ENCODE peak calls at places on chromosomes 16 and 17, in nine cellular contexts. One of them, this sample, is unnamed.

GRCh38 chr17:3917391-3917931 is 1.2 kb upstream of the P2RX1 start:
- DNase-seq in NCI-H460: no peak
- DNase-seq in T-cell: no peak
- DNase-seq in kidney tubule cell: no peak
- DNase-seq in HuH-7.5: no peak
- DNase-seq in fibroblast of the conjunctiva: no peak
- DNase-seq in naive thymus-derived CD8-positive, alpha-beta T cell: no peak
- DNase-seq in mesothelial cell of epicardium: peak
- DNase-seq in stimulated activated CD4-positive, alpha-beta T cell treated with anti-CD3 and anti-CD28 coated beads, Interleukin-4, amount 100 ng/mL, for 4 hours: no peak
- DNase-seq in this sample: no peak

GRCh38 chr17:35684046-35684802 is 47.2 kb upstream of the RASL10B start:
- DNase-seq in NCI-H460: no peak
- DNase-seq in T-cell: no peak
- DNase-seq in kidney tubule cell: peak
- DNase-seq in HuH-7.5: no peak
- DNase-seq in fibroblast of the conjunctiva: peak
- DNase-seq in naive thymus-derived CD8-positive, alpha-beta T cell: no peak
- DNase-seq in mesothelial cell of epicardium: no peak
- DNase-seq in stimulated activated CD4-positive, alpha-beta T cell treated with anti-CD3 and anti-CD28 coated beads, Interleukin-4, amount 100 ng/mL, for 4 hours: no peak
- DNase-seq in this sample: no peak

GRCh38 chr17:77353684-77354419 is 213.1 kb downstream of the SEC14L1 start:
- DNase-seq in NCI-H460: no peak
- DNase-seq in T-cell: no peak
- DNase-seq in kidney tubule cell: peak
- DNase-seq in HuH-7.5: no peak
- DNase-seq in fibroblast of the conjunctiva: no peak
- DNase-seq in naive thymus-derived CD8-positive, alpha-beta T cell: no peak
- DNase-seq in mesothelial cell of epicardium: no peak
- DNase-seq in stimulated activated CD4-positive, alpha-beta T cell treated with anti-CD3 and anti-CD28 coated beads, Interleukin-4, amount 100 ng/mL, for 4 hours: no peak
- DNase-seq in this sample: no peak

GRCh38 chr16:9092963-9093477 is 1.6 kb downstream of the HAPSTR1 start:
- DNase-seq in NCI-H460: no peak
- DNase-seq in T-cell: peak
- DNase-seq in kidney tubule cell: no peak
- DNase-seq in HuH-7.5: no peak
- DNase-seq in fibroblast of the conjunctiva: no peak
- DNase-seq in naive thymus-derived CD8-positive, alpha-beta T cell: peak
- DNase-seq in mesothelial cell of epicardium: no peak
- DNase-seq in stimulated activated CD4-positive, alpha-beta T cell treated with anti-CD3 and anti-CD28 coated beads, Interleukin-4, amount 100 ng/mL, for 4 hours: peak
- DNase-seq in this sample: no peak

GRCh38 chr17:48539177-48539576 is 5.7 kb downstream of the HOXB2 start:
- DNase-seq in NCI-H460: no peak
- DNase-seq in T-cell: no peak
- DNase-seq in kidney tubule cell: peak
- DNase-seq in HuH-7.5: no peak
- DNase-seq in fibroblast of the conjunctiva: no peak
- DNase-seq in naive thymus-derived CD8-positive, alpha-beta T cell: no peak
- DNase-seq in mesothelial cell of epicardium: no peak
- DNase-seq in stimulated activated CD4-positive, alpha-beta T cell treated with anti-CD3 and anti-CD28 coated beads, Interleukin-4, amount 100 ng/mL, for 4 hours: no peak
- DNase-seq in this sample: no peak

GRCh38 chr16:22685162-22685830 is 128.7 kb upstream of the HS3ST2 start:
- DNase-seq in NCI-H460: no peak
- DNase-seq in T-cell: no peak
- DNase-seq in kidney tubule cell: no peak
- DNase-seq in HuH-7.5: no peak
- DNase-seq in fibroblast of the conjunctiva: no peak
- DNase-seq in naive thymus-derived CD8-positive, alpha-beta T cell: no peak
- DNase-seq in mesothelial cell of epicardium: no peak
- DNase-seq in stimulated activated CD4-positive, alpha-beta T cell treated with anti-CD3 and anti-CD28 coated beads, Interleukin-4, amount 100 ng/mL, for 4 hours: no peak
- DNase-seq in this sample: no peak

GRCh38 chr16:85041184-85041928 is 13.8 kb downstream of the KIAA0513 start:
- DNase-seq in NCI-H460: no peak
- DNase-seq in T-cell: no peak
- DNase-seq in kidney tubule cell: no peak
- DNase-seq in HuH-7.5: no peak
- DNase-seq in fibroblast of the conjunctiva: no peak
- DNase-seq in naive thymus-derived CD8-positive, alpha-beta T cell: no peak
- DNase-seq in mesothelial cell of epicardium: no peak
- DNase-seq in stimulated activated CD4-positive, alpha-beta T cell treated with anti-CD3 and anti-CD28 coated beads, Interleukin-4, amount 100 ng/mL, for 4 hours: no peak
- DNase-seq in this sample: no peak

GRCh38 chr16:66904846-66905632 is 13.6 kb downstream of the CDH16 start:
- DNase-seq in NCI-H460: no peak
- DNase-seq in T-cell: no peak
- DNase-seq in kidney tubule cell: no peak
- DNase-seq in HuH-7.5: peak
- DNase-seq in fibroblast of the conjunctiva: no peak
- DNase-seq in naive thymus-derived CD8-positive, alpha-beta T cell: no peak
- DNase-seq in mesothelial cell of epicardium: no peak
- DNase-seq in stimulated activated CD4-positive, alpha-beta T cell treated with anti-CD3 and anti-CD28 coated beads, Interleukin-4, amount 100 ng/mL, for 4 hours: no peak
- DNase-seq in this sample: no peak

GRCh38 chr17:76497979-76498885 is 3.0 kb downstream of the RHBDF2 start:
- DNase-seq in NCI-H460: peak
- DNase-seq in T-cell: no peak
- DNase-seq in kidney tubule cell: peak
- DNase-seq in HuH-7.5: peak
- DNase-seq in fibroblast of the conjunctiva: peak
- DNase-seq in naive thymus-derived CD8-positive, alpha-beta T cell: no peak
- DNase-seq in mesothelial cell of epicardium: peak
- DNase-seq in stimulated activated CD4-positive, alpha-beta T cell treated with anti-CD3 and anti-CD28 coated beads, Interleukin-4, amount 100 ng/mL, for 4 hours: no peak
- DNase-seq in this sample: no peak

GRCh38 chr17:82816358-82816757 is 23.5 kb downstream of the ZNF750 start:
- DNase-seq in NCI-H460: no peak
- DNase-seq in T-cell: no peak
- DNase-seq in kidney tubule cell: no peak
- DNase-seq in HuH-7.5: no peak
- DNase-seq in fibroblast of the conjunctiva: no peak
- DNase-seq in naive thymus-derived CD8-positive, alpha-beta T cell: no peak
- DNase-seq in mesothelial cell of epicardium: no peak
- DNase-seq in stimulated activated CD4-positive, alpha-beta T cell treated with anti-CD3 and anti-CD28 coated beads, Interleukin-4, amount 100 ng/mL, for 4 hours: no peak
- DNase-seq in this sample: no peak

GRCh38 chr16:24980077-24980793 is 34.9 kb downstream of the ARHGAP17 start:
- DNase-seq in NCI-H460: no peak
- DNase-seq in T-cell: no peak
- DNase-seq in kidney tubule cell: peak
- DNase-seq in HuH-7.5: no peak
- DNase-seq in fibroblast of the conjunctiva: no peak
- DNase-seq in naive thymus-derived CD8-positive, alpha-beta T cell: no peak
- DNase-seq in mesothelial cell of epicardium: no peak
- DNase-seq in stimulated activated CD4-positive, alpha-beta T cell treated with anti-CD3 and anti-CD28 coated beads, Interleukin-4, amount 100 ng/mL, for 4 hours: no peak
- DNase-seq in this sample: no peak

GRCh38 chr17:56175299-56175935 is 22.1 kb downstream of the ANKFN1 start:
- DNase-seq in NCI-H460: no peak
- DNase-seq in T-cell: no peak
- DNase-seq in kidney tubule cell: peak
- DNase-seq in HuH-7.5: no peak
- DNase-seq in fibroblast of the conjunctiva: no peak
- DNase-seq in naive thymus-derived CD8-positive, alpha-beta T cell: no peak
- DNase-seq in mesothelial cell of epicardium: no peak
- DNase-seq in stimulated activated CD4-positive, alpha-beta T cell treated with anti-CD3 and anti-CD28 coated beads, Interleukin-4, amount 100 ng/mL, for 4 hours: no peak
- DNase-seq in this sample: no peak

GRCh38 chr16:49345829-49346228 is 27.8 kb upstream of the C16orf78 start:
- DNase-seq in NCI-H460: peak
- DNase-seq in T-cell: no peak
- DNase-seq in kidney tubule cell: no peak
- DNase-seq in HuH-7.5: no peak
- DNase-seq in fibroblast of the conjunctiva: no peak
- DNase-seq in naive thymus-derived CD8-positive, alpha-beta T cell: no peak
- DNase-seq in mesothelial cell of epicardium: no peak
- DNase-seq in stimulated activated CD4-positive, alpha-beta T cell treated with anti-CD3 and anti-CD28 coated beads, Interleukin-4, amount 100 ng/mL, for 4 hours: peak
- DNase-seq in this sample: no peak

GRCh38 chr17:59825533-59826316 is 67.0 kb downstream of the TUBD1 start:
- DNase-seq in NCI-H460: no peak
- DNase-seq in T-cell: no peak
- DNase-seq in kidney tubule cell: peak
- DNase-seq in HuH-7.5: no peak
- DNase-seq in fibroblast of the conjunctiva: peak
- DNase-seq in naive thymus-derived CD8-positive, alpha-beta T cell: no peak
- DNase-seq in mesothelial cell of epicardium: no peak
- DNase-seq in stimulated activated CD4-positive, alpha-beta T cell treated with anti-CD3 and anti-CD28 coated beads, Interleukin-4, amount 100 ng/mL, for 4 hours: no peak
- DNase-seq in this sample: no peak

GRCh38 chr16:1610841-1611653 is 825 bp downstream of the IFT140 start:
- DNase-seq in NCI-H460: no peak
- DNase-seq in T-cell: no peak
- DNase-seq in kidney tubule cell: peak
- DNase-seq in HuH-7.5: no peak
- DNase-seq in fibroblast of the conjunctiva: no peak
- DNase-seq in naive thymus-derived CD8-positive, alpha-beta T cell: peak
- DNase-seq in mesothelial cell of epicardium: no peak
- DNase-seq in stimulated activated CD4-positive, alpha-beta T cell treated with anti-CD3 and anti-CD28 coated beads, Interleukin-4, amount 100 ng/mL, for 4 hours: no peak
- DNase-seq in this sample: no peak

GRCh38 chr16:78705694-78706093 is 606.2 kb downstream of the WWOX start:
- DNase-seq in NCI-H460: peak
- DNase-seq in T-cell: no peak
- DNase-seq in kidney tubule cell: peak
- DNase-seq in HuH-7.5: no peak
- DNase-seq in fibroblast of the conjunctiva: no peak
- DNase-seq in naive thymus-derived CD8-positive, alpha-beta T cell: no peak
- DNase-seq in mesothelial cell of epicardium: no peak
- DNase-seq in stimulated activated CD4-positive, alpha-beta T cell treated with anti-CD3 and anti-CD28 coated beads, Interleukin-4, amount 100 ng/mL, for 4 hours: no peak
- DNase-seq in this sample: no peak

GRCh38 chr16:69563605-69564580 is 1.9 kb upstream of the NFAT5 start:
- DNase-seq in NCI-H460: no peak
- DNase-seq in T-cell: peak
- DNase-seq in kidney tubule cell: peak
- DNase-seq in HuH-7.5: no peak
- DNase-seq in fibroblast of the conjunctiva: no peak
- DNase-seq in naive thymus-derived CD8-positive, alpha-beta T cell: peak
- DNase-seq in mesothelial cell of epicardium: no peak
- DNase-seq in stimulated activated CD4-positive, alpha-beta T cell treated with anti-CD3 and anti-CD28 coated beads, Interleukin-4, amount 100 ng/mL, for 4 hours: peak
- DNase-seq in this sample: no peak

GRCh38 chr16:3575491-3575890 is 1.7 kb downstream of the NLRC3 start:
- DNase-seq in NCI-H460: no peak
- DNase-seq in T-cell: no peak
- DNase-seq in kidney tubule cell: no peak
- DNase-seq in HuH-7.5: no peak
- DNase-seq in fibroblast of the conjunctiva: no peak
- DNase-seq in naive thymus-derived CD8-positive, alpha-beta T cell: no peak
- DNase-seq in mesothelial cell of epicardium: no peak
- DNase-seq in stimulated activated CD4-positive, alpha-beta T cell treated with anti-CD3 and anti-CD28 coated beads, Interleukin-4, amount 100 ng/mL, for 4 hours: no peak
- DNase-seq in this sample: no peak

This sample was measured in HS-5.